ENCODE peak calls at places on chromosomes 1 and 21, in six cellular contexts. X is choroid plexus epithelial cell; H is CD4-positive, alpha-beta T cell; B is CD8-positive, alpha-beta T cell; U is PC-3; Q is B cell. T is an unnamed sample.

GRCh38 chr1:219858980-219859379 is 69.4 kb downstream of the SLC30A10 start:
- DNase-seq in U (no peak), Q (no peak), B (no peak), H (no peak), X (no peak), T (no peak)

GRCh38 chr1:107141491-107142369 is 891 bp downstream of the NTNG1 start:
- DNase-seq in X (peak), H (no peak), U (peak), B (no peak), Q (peak), T (peak)

GRCh38 chr1:203100163-203100867 is 14.5 kb upstream of the MYOG start:
- DNase-seq in U (peak), Q (no peak), H (no peak), B (no peak), X (no peak), T (no peak)

GRCh38 chr21:29777155-29777554 is 162.6 kb downstream of the GRIK1 start:
- DNase-seq in B (no peak), H (no peak), X (no peak), Q (no peak), U (no peak), T (no peak)

GRCh38 chr1:214404154-214404553 is 123.2 kb downstream of the SMYD2 start:
- DNase-seq in B (no peak), H (no peak), X (peak), U (no peak), Q (no peak), T (no peak)

GRCh38 chr1:183548136-183548535 is 42.1 kb downstream of the NCF2 start:
- DNase-seq in U (no peak), Q (peak), H (no peak), X (no peak), B (no peak), T (no peak)

GRCh38 chr1:89871768-89872473 is 51.1 kb downstream of the LRRC8D start:
- DNase-seq in U (no peak), H (no peak), Q (no peak), X (peak), B (no peak), T (no peak)

GRCh38 chr1:77825356-77825709 is 45.9 kb downstream of the MIGA1 start:
- DNase-seq in H (no peak), B (no peak), Q (peak), X (peak), U (peak), T (peak)

GRCh38 chr1:247357781-247358211 is 26.1 kb upstream of the ZNF496 start:
- DNase-seq in B (no peak), X (peak), Q (no peak), H (no peak), U (peak), T (peak)

GRCh38 chr1:53284224-53285020 is 43.4 kb downstream of the LRP8 start:
- DNase-seq in H (no peak), Q (no peak), X (no peak), B (no peak), U (no peak), T (no peak)

GRCh38 chr1:32702599-32703478 is at the start of gene SYNC:
- DNase-seq in U (peak), B (no peak), H (no peak), X (peak), Q (peak), T (peak)

GRCh38 chr21:42199488-42200463 is 19.2 kb upstream of the ABCG1 start:
- DNase-seq in Q (peak), U (peak), X (peak), B (no peak), H (no peak), T (peak)

GRCh38 chr1:64745986-64746940 is 1.4 kb downstream of the RAVER2 start:
- DNase-seq in Q (peak), H (no peak), B (no peak), X (peak), U (no peak), T (no peak)

GRCh38 chr1:119332626-119333025 is 36.0 kb upstream of the HAO2 start:
- DNase-seq in H (no peak), B (no peak), X (no peak), U (no peak), Q (no peak), T (no peak)

GRCh38 chr1:206826409-206826808 is 39.0 kb upstream of the IL20 start:
- DNase-seq in B (no peak), Q (no peak), X (no peak), H (no peak), U (no peak), T (no peak)

GRCh38 chr1:29417971-29418370 is 181.6 kb downstream of the PTPRU start:
- DNase-seq in H (no peak), Q (no peak), X (no peak), B (no peak), U (no peak), T (no peak)

GRCh38 chr21:42575111-42575510 is 61.5 kb downstream of the SLC37A1 start:
- DNase-seq in H (no peak), U (no peak), Q (no peak), X (no peak), B (no peak), T (no peak)

GRCh38 chr1:2314803-2315710 is 76.3 kb downstream of the MORN1 start:
- DNase-seq in H (peak), X (no peak), Q (peak), U (peak), B (peak), T (no peak)

DNA sequence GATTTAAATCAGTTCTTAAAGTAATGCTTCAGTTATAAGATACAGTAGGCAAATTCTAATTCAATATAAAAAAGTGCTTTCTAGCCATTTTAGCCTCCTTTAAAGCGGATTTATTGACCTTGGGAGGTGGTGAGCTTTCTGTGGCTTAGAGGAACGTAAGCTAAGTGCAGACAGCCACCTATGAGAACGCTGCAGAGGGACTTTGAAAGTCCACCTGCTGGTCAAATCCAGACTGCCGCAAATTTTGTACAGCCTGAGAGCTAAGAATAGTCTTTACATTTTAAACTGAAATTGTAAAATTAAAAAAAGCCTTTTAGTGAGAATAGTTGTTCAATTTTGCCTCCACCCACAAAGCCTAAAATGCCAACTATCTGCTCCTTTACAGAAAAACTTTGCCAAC is 67.0 kb upstream of the SSX2IP start:
- DNase-seq in Q (no peak), U (peak), B (no peak), X (no peak), H (no peak), T (no peak)
- TF ChIP-seq CTCF in Q (no peak), U (peak), B (no peak), X (peak), H (no peak), T (peak)

GRCh38 chr1:21955474-21956281 is 18.6 kb upstream of the HSPG2 start:
- DNase-seq in U (no peak), B (no peak), H (no peak), X (no peak), Q (no peak), T (no peak)

GRCh38 chr1:21952806-21953514 is 15.8 kb upstream of the HSPG2 start:
- DNase-seq in B (no peak), Q (no peak), H (no peak), X (no peak), U (no peak), T (no peak)

GRCh38 chr1:21961337-21961736 is 15.5 kb upstream of the CELA3B start:
- DNase-seq in B (no peak), X (no peak), Q (no peak), U (no peak), H (no peak), T (no peak)

GRCh38 chr1:21955058-21955457 is 17.9 kb upstream of the HSPG2 start:
- DNase-seq in X (no peak), B (no peak), U (no peak), H (no peak), Q (no peak), T (no peak)

DNA sequence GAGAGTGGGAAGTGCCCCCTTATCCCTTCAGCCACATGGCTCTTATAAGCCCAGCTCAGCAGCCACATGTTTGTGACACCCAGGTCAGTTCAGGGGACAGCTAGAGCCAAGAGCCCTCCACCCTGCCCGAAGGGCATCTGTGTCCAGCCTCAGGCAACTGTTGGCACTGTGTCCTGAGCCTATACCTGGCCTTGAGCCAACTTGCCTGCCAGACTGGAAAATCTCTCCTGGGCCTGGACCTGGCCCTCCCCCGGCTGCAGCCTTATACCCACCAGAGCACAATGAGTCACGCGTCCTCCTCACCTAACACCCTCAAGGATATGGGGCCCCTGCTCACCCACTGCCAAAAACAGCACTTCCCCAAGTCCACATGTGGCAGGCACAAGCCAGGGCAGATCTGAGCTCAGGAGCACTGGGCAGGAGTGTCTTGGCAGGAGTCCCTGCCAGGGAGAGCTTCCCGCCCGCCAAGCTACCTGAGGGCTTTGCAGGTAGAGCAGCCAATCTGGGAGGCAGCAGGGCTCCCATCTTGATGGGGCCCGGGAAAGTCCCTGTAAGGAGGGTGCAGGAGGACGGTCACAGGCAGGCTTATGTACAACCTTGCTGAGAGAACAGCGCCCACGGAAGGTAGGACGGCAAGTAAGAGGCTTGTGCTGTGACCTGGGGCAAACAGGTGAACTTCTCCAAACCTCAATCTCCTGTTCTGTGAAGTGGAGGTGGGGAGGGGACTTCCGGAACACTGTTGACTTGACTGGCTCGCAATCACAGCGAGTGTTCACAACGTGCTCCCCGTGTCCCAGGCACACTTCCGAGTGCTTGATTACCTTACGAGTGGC is 19.8 kb upstream of the HSPG2 start:
- DNase-seq in B (peak), H (peak), U (peak), X (no peak), Q (no peak), T (no peak)
- TF ChIP-seq CTCF in B (no peak), H (no peak), U (no peak), X (no peak), Q (no peak), T (no peak)

GRCh38 chr1:229032455-229032854 is 238.5 kb upstream of the RAB4A start:
- DNase-seq in H (no peak), X (peak), Q (no peak), U (no peak), B (no peak), T (no peak)
- TF ChIP-seq CTCF in H (no peak), X (no peak), Q (no peak), U (no peak), B (no peak), T (no peak)

GRCh38 chr1:23980006-23980724 is at the start of gene SRSF10:
- DNase-seq in B (peak), Q (peak), U (peak), X (peak), H (peak), T (peak)
- TF ChIP-seq CTCF in B (peak), Q (peak), U (peak), X (peak), H (no peak), T (peak)

DNA sequence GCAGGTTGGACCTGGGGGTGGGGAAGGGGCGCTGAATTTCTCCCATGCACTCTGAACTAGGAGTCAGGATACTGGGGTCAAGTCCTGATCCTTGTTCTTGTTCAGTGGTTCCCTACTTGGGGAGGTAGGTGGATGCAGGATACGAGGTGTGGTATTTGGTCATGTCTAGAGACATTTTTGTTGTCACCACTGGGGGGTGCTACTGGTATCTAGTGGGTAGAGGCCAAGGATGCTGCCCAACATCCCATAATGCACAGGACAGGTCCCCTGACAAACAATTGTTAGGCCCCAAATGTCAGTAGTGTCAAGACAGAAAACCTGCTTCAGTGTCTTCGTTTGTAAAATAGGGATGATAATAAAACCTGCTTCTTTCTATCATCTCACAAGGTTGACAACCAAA is 259.0 kb upstream of the FOXD3 start:
- DNase-seq in X (no peak), U (no peak), B (no peak), Q (no peak), H (no peak), T (no peak)
- TF ChIP-seq CTCF in X (peak), U (peak), B (no peak), Q (no peak), H (no peak), T (no peak)

GRCh38 chr1:233357595-233358446 is 30.3 kb downstream of the MAP3K21 start:
- DNase-seq in Q (no peak), H (no peak), U (no peak), X (no peak), B (no peak), T (no peak)

GRCh38 chr1:233359905-233360304 is 32.4 kb downstream of the MAP3K21 start:
- DNase-seq in B (no peak), X (no peak), H (no peak), U (no peak), Q (no peak), T (no peak)

GRCh38 chr1:233360525-233361094 is 33.1 kb downstream of the MAP3K21 start:
- DNase-seq in U (no peak), H (no peak), X (no peak), B (no peak), Q (no peak), T (no peak)

GRCh38 chr1:233361876-233362275 is 34.4 kb downstream of the MAP3K21 start:
- DNase-seq in U (no peak), Q (no peak), H (no peak), B (no peak), X (no peak), T (no peak)

DNA sequence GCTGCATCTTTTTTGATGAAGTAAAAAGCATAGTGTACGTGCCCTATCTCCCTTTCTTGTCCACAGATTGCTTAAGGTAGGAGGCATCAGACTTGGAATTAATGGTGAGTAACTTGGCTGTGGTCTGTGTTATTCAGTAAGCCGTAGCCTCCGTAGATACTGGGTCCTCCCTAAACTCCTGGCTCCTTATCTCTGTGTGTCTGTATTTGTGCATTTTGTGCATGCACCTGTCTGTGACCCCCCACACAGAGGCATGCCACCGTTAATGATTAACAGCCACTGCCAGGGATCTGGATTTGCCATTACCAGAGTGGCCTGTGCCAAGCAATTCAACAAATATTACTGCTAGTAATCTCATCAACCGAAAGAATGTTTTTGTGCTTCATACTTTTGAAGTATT is 31.9 kb downstream of the MAP3K21 start:
- DNase-seq in X (no peak), B (no peak), H (no peak), Q (no peak), U (no peak), T (no peak)
- TF ChIP-seq CTCF in X (no peak), B (no peak), H (no peak), Q (no peak), U (no peak), T (no peak)

GRCh38 chr1:26145041-26145959 is 13.6 kb upstream of the FAM110D start:
- DNase-seq in Q (peak), B (peak), X (peak), U (peak), H (peak), T (peak)
- TF ChIP-seq CTCF in Q (peak), B (peak), X (peak), U (peak), H (peak), T (peak)

T was measured in AG04450.